ENCODE peak calls at places on chromosome 13, in seven cellular contexts. D is lung, Y is AG09309, E is endothelial cell, P is glutamatergic neuron, I is pancreas, A is B cell. S is an unnamed sample.

GRCh38 chr13:113121183-113121927 is 1.2 kb upstream of the F10 start:
- DNase-seq in E (no peak), A (peak), I (no peak), Y (no peak), D (no peak), P (peak), S (no peak)

GRCh38 chr13:94061316-94061715 is 418.2 kb downstream of the DCT start:
- DNase-seq in E (no peak), Y (peak), I (no peak), D (no peak), P (no peak), A (no peak), S (no peak)

GRCh38 chr13:30341815-30342570 is 34.6 kb upstream of the KATNAL1 start:
- DNase-seq in D (peak), E (no peak), P (peak), I (peak), A (no peak), Y (peak), S (no peak)

GRCh38 chr13:110856941-110857835 is 57.7 kb downstream of the ANKRD10 start:
- DNase-seq in P (no peak), D (no peak), I (no peak), A (no peak), E (no peak), Y (no peak), S (no peak)

GRCh38 chr13:36124236-36124822 is 6.9 kb downstream of the DCLK1 start:
- DNase-seq in D (peak), A (no peak), P (no peak), E (no peak), Y (peak), I (peak), S (no peak)

GRCh38 chr13:105346141-105346766 is 1189.2 kb downstream of the EFNB2 start:
- DNase-seq in D (no peak), P (no peak), A (no peak), I (no peak), Y (peak), E (no peak), S (no peak)

GRCh38 chr13:75636339-75637095 is 387 bp downstream of the LMO7 start:
- DNase-seq in E (peak), Y (no peak), D (no peak), A (peak), P (peak), I (peak), S (peak)

GRCh38 chr13:113981611-113982295 is 7.9 kb upstream of the C13orf46 start:
- DNase-seq in Y (no peak), I (peak), D (no peak), P (peak), E (no peak), A (no peak), S (no peak)

GRCh38 chr13:71618154-71618553 is 248.8 kb downstream of the DACH1 start:
- DNase-seq in E (no peak), Y (no peak), I (no peak), D (no peak), A (no peak), P (no peak), S (no peak)

GRCh38 chr13:42524487-42525034 is 49.4 kb upstream of the TNFSF11 start:
- DNase-seq in I (no peak), A (no peak), P (no peak), E (no peak), Y (no peak), D (no peak), S (no peak)

GRCh38 chr13:30847697-30848307 is 58.3 kb upstream of the MEDAG start:
- DNase-seq in D (no peak), E (no peak), A (no peak), I (no peak), Y (peak), P (no peak), S (no peak)

GRCh38 chr13:107842562-107843180 is 372.7 kb downstream of the LIG4 start:
- DNase-seq in E (no peak), P (no peak), I (no peak), A (no peak), Y (no peak), D (no peak), S (no peak)

GRCh38 chr13:42973581-42973980 is 18.5 kb downstream of the EPSTI1 start:
- DNase-seq in Y (no peak), I (no peak), D (no peak), A (no peak), E (no peak), P (no peak), S (no peak)

GRCh38 chr13:69579351-69579750 is 528.3 kb upstream of the ATXN8OS start:
- DNase-seq in D (no peak), Y (no peak), I (no peak), P (no peak), E (no peak), A (no peak), S (no peak)

GRCh38 chr13:65932587-65933239 is 1297.4 kb downstream of the PCDH9 start:
- DNase-seq in D (no peak), A (no peak), P (no peak), Y (peak), E (no peak), I (no peak), S (peak)

GRCh38 chr13:110799246-110800236 is 86.0 kb downstream of the ING1 start:
- DNase-seq in E (no peak), D (no peak), I (no peak), Y (peak), P (no peak), A (no peak), S (no peak)

GRCh38 chr13:113862766-113863510 is 938 bp downstream of the GAS6 start:
- DNase-seq in I (peak), P (peak), A (peak), Y (no peak), D (no peak), E (peak), S (peak)

GRCh38 chr13:108816381-108816780 is 187.0 kb downstream of the MYO16 start:
- DNase-seq in A (no peak), Y (no peak), P (no peak), D (no peak), I (no peak), E (no peak), S (no peak)

GRCh38 chr13:71477735-71478134 is 389.3 kb downstream of the DACH1 start:
- DNase-seq in D (no peak), A (no peak), E (no peak), P (no peak), I (no peak), Y (no peak), S (no peak)

GRCh38 chr13:93875527-93875926 is 604.0 kb downstream of the DCT start:
- DNase-seq in Y (no peak), P (no peak), E (no peak), I (no peak), A (no peak), D (no peak), S (no peak)

DNA sequence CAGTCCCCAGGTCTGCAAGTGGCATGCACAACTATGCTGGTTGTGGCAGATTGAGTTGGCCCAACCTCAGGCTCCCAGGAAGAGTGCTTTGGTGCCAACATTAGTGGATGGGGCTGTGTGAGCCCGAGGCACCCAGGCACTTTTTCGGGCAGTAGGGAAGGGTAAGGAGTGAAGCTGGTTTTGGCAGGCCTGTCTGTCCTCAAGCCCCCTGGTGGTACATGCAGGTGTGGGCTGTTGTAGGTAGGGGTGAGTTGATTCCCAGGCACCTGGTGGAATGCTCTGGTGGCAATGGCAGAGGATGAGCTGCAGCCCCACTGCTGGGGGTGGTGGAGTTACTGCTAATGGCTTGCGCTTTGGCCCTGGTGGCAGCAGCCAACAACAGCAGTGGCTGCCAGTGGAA is 723.7 kb upstream of the SLITRK1 start:
- DNase-seq in D (no peak), Y (no peak), I (no peak), E (no peak), P (no peak), A (no peak), S (no peak)
- TF ChIP-seq CTCF in D (no peak), Y (no peak), I (no peak), E (peak), P (no peak), A (no peak), S (no peak)

DNA sequence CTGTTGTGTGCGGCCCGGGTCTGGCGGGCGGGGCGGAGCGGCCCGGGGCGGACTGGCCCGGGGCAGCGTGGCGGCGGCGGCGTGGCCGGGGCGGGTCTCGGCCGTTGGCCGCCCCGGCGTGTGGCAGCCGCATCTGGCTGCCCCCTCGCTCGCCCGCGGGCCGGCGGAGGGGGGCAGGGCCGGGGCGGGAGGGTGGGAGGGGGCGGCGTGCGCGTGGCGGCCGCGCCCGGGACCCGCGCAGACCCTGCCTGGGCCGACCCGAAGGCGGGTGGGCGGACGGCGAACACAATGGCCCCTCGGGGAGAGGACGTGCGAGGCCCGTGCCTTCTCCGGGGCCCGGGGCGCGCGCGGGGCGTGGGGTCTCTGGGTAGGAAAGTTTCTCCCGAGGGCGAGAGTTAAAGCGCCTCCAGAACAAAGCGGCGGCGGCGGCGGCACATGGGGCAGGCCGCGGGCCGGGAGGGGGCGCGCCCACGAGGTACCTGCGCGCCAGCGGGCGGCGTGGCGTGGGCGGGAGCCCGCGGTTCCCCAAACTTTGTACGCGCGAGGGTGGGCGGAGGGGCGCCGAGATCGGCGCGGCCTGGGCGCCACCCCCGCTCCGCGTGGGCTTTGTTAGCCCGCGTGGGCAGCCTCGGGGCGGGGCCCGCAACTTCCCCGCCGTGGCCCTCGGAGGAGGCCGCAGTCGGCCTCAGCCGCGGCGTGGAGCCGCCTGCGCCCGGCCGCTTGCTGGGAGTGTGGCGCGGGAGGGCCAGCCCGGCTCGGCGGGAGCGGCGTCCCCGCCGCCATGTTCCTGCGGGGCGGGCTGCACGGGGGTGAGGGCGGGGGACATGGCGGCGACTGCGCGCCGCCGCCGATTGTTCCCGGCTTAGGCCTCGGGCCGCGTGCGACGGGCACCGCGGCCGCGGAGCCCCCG is 764 bp downstream of the MIR17HG start:
- DNase-seq in P (peak), D (peak), E (peak), I (peak), Y (no peak), A (peak), S (peak)
- TF ChIP-seq CTCF in P (no peak), D (no peak), E (no peak), I (no peak), Y (no peak), A (no peak), S (no peak)

GRCh38 chr13:48263196-48263595 is 30.2 kb downstream of the ITM2B start:
- DNase-seq in I (no peak), E (no peak), Y (no peak), D (no peak), A (no peak), P (no peak), S (no peak)
- TF ChIP-seq CTCF in I (no peak), E (no peak), Y (no peak), D (no peak), A (no peak), P (no peak), S (no peak)

GRCh38 chr13:33126909-33127607 is 110.8 kb downstream of the KL start:
- DNase-seq in I (no peak), P (peak), D (no peak), Y (no peak), A (no peak), E (no peak), S (no peak)
- TF ChIP-seq CTCF in I (no peak), P (no peak), D (no peak), Y (no peak), A (no peak), E (no peak), S (no peak)

GRCh38 chr13:76903544-76904162 is 17.4 kb upstream of the KCTD12 start:
- DNase-seq in I (peak), Y (no peak), P (peak), D (peak), A (peak), E (peak), S (peak)

GRCh38 chr13:76904507-76904906 is 18.3 kb upstream of the KCTD12 start:
- DNase-seq in A (no peak), D (no peak), E (no peak), P (no peak), Y (no peak), I (no peak), S (no peak)
- TF ChIP-seq CTCF in A (no peak), D (no peak), E (no peak), P (no peak), Y (no peak), I (no peak), S (no peak)